ENCODE peak calls at places on chromosomes 3 and 15, in six cellular contexts. K is uterus, V is hepatocyte, H is tibial artery, G is ovary, R is pancreas. D is an unnamed sample. For H3K36me3 and H3K4me1, the result is how much of the 10 kb centered on the place peaks cover.

GRCh38 chr3:106821801-106822200 is 555.4 kb upstream of the CCDC54 start:
- DNase-seq in K (no peak), V (no peak), H (no peak), G (no peak), R (no peak), D (no peak)

GRCh38 chr3:80767599-80767998 is 993.8 kb downstream of the GBE1 start:
- DNase-seq in K (no peak), V (no peak), H (no peak), G (no peak), R (no peak), D (no peak)

GRCh38 chr15:63947228-63947627 is 99.1 kb downstream of the DAPK2 start:
- DNase-seq in K (no peak), V (no peak), H (no peak), G (no peak), R (no peak), D (no peak)

GRCh38 chr3:16319307-16319706 is 54.3 kb downstream of the OXNAD1 start:
- DNase-seq in K (no peak), V (no peak), H (no peak), G (no peak), R (no peak), D (no peak)

GRCh38 chr3:115092220-115092791 is 54.8 kb downstream of the ZBTB20 start:
- DNase-seq in K (peak), V (peak), H (peak), G (peak), R (peak), D (peak)

GRCh38 chr15:65561934-65562333 is 31.7 kb downstream of the HACD3 start:
- DNase-seq in K (no peak), V (peak), H (no peak), G (no peak), R (no peak), D (no peak)

GRCh38 chr15:67050062-67050461 is 15.3 kb upstream of the SMAD3 start:
- DNase-seq in K (peak), V (no peak), H (no peak), G (no peak), R (no peak), D (peak)

GRCh38 chr3:107684431-107684925 is 161.7 kb downstream of the BBX start:
- DNase-seq in K (no peak), V (no peak), H (no peak), G (no peak), R (no peak), D (no peak)

GRCh38 chr3:183779896-183780450 is 45.4 kb downstream of the MAP6D1 start:
- DNase-seq in K (no peak), V (no peak), H (no peak), G (no peak), R (no peak), D (peak)

GRCh38 chr3:172213168-172213567 is 173.8 kb downstream of the FNDC3B start:
- DNase-seq in K (no peak), V (peak), H (no peak), G (no peak), R (no peak), D (peak)

GRCh38 chr3:94311651-94312050 is 248.8 kb downstream of the NSUN3 start:
- DNase-seq in K (no peak), V (no peak), H (no peak), G (no peak), R (no peak), D (no peak)

GRCh38 chr15:40785814-40786213 is 16.0 kb downstream of the C15orf62 start:
- DNase-seq in K (no peak), V (no peak), H (no peak), G (no peak), R (no peak), D (no peak)

GRCh38 chr3:183824761-183825379 is 507 bp downstream of the MAP6D1 start:
- DNase-seq in K (no peak), V (peak), H (peak), G (no peak), R (peak), D (no peak)

GRCh38 chr3:66432041-66432766 is 68.6 kb downstream of the LRIG1 start:
- DNase-seq in K (no peak), V (no peak), H (peak), G (no peak), R (no peak), D (no peak)

GRCh38 chr3:43503067-43503728 is 118.6 kb downstream of the ANO10 start:
- DNase-seq in K (no peak), V (peak), H (no peak), G (no peak), R (no peak), D (peak)

GRCh38 chr15:94008101-94009080 is 223.0 kb upstream of the MCTP2 start:
- DNase-seq in K (no peak), V (no peak), H (no peak), G (no peak), R (no peak), D (peak)

GRCh38 chr3:79297242-79297641 is 470.6 kb downstream of the ROBO1 start:
- DNase-seq in K (no peak), V (no peak), H (no peak), G (no peak), R (no peak), D (peak)

GRCh38 chr3:63746211-63746610 is 72.9 kb upstream of the C3orf49 start:
- DNase-seq in K (no peak), V (no peak), H (no peak), G (no peak), R (no peak), D (no peak)

GRCh38 chr3:102671005-102671404 is 236.2 kb downstream of the ZPLD1 start:
- DNase-seq in K (no peak), V (peak), H (no peak), G (no peak), R (no peak), D (no peak)

GRCh38 chr3:142275856-142276255 is 50.5 kb upstream of the GK5 start:
- DNase-seq in K (no peak), V (no peak), H (no peak), G (no peak), R (no peak), D (peak)

GRCh38 chr3:53023072-53023823 is 22.6 kb downstream of the SFMBT1 start:
- DNase-seq in K (no peak), V (no peak), H (no peak), G (no peak), R (no peak), D (no peak)

GRCh38 chr3:87260270-87260669 is 16.1 kb downstream of the POU1F1 start:
- DNase-seq in K (no peak), V (peak), H (no peak), G (peak), R (peak), D (peak)

GRCh38 chr3:143001034-143001368 is 369 bp upstream of the U2SURP start:
- DNase-seq in K (no peak), V (no peak), H (no peak), G (no peak), R (no peak), D (no peak)

GRCh38 chr3:23263796-23264195 is 60.7 kb downstream of the UBE2E2 start:
- DNase-seq in K (no peak), V (no peak), H (no peak), G (no peak), R (no peak), D (peak)

GRCh38 chr3:143786229-143787199 is 61.8 kb downstream of the SLC9A9 start:
- DNase-seq in K (peak), V (no peak), H (peak), G (peak), R (no peak), D (peak)

GRCh38 chr3:126448893-126449180 is 26.9 kb downstream of the ZXDC start:
- DNase-seq in K (no peak), V (no peak), H (no peak), G (no peak), R (no peak), D (no peak)
- H3K36me3 ChIP-seq in K (under half), V (under half), H (half or more), G (under half), R (under half), D (under half)

GRCh38 chr3:161420746-161421145 is 49.4 kb upstream of the SPTSSB start:
- DNase-seq in K (no peak), V (peak), H (no peak), G (no peak), R (no peak), D (no peak)

GRCh38 chr3:161422171-161422693 is 50.9 kb upstream of the SPTSSB start:
- DNase-seq in K (no peak), V (no peak), H (no peak), G (no peak), R (no peak), D (no peak)

GRCh38 chr3:161419555-161420333 is 48.4 kb upstream of the SPTSSB start:
- DNase-seq in K (no peak), V (no peak), H (no peak), G (no peak), R (no peak), D (no peak)

GRCh38 chr3:161423911-161424522 is 52.7 kb upstream of the SPTSSB start:
- DNase-seq in K (no peak), V (peak), H (no peak), G (no peak), R (no peak), D (peak)
- TF ChIP-seq CTCF in K (peak), V (peak), H (peak), G (peak), R (peak), D (peak)

GRCh38 chr15:88647362-88648105 is 8.7 kb downstream of the ISG20 start:
- DNase-seq in K (peak), V (no peak), H (peak), G (no peak), R (peak), D (no peak)
- H3K4me1 ChIP-seq in K (under half), V (under half), H (under half), G (under half), R (under half), D (under half)

GRCh38 chr3:97935842-97936241 is 36.4 kb downstream of the RIOX2 start:
- DNase-seq in K (no peak), V (no peak), H (no peak), G (no peak), R (no peak), D (no peak)

GRCh38 chr3:97938444-97938843 is 33.8 kb downstream of the RIOX2 start:
- DNase-seq in K (no peak), V (no peak), H (no peak), G (no peak), R (no peak), D (peak)

GRCh38 chr3:97942801-97943546 is 29.3 kb downstream of the RIOX2 start:
- DNase-seq in K (no peak), V (no peak), H (no peak), G (no peak), R (no peak), D (no peak)

GRCh38 chr3:97937205-97937604 is 35.0 kb downstream of the RIOX2 start:
- DNase-seq in K (no peak), V (no peak), H (no peak), G (no peak), R (no peak), D (no peak)

DNA sequence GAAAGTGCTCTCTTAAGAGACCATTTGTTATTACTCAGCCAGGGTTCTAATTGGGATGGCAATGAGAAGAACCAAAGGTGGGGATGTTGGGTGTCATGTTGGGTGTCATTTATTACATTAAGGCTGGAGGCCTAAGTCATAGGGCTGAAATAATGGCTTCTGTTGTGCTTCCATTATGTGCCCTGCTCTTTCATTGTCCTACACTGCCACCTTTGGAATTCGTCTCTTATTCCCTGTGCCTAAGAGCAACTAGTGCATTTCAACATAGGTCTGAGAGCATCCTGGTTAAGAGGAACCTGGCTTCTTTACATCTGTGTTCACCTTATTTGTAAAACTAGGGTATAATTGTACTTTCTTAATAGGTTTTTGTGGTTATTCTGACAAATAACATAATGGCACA is 32.2 kb downstream of the RIOX2 start:
- DNase-seq in K (no peak), V (no peak), H (no peak), G (no peak), R (no peak), D (no peak)
- H3K36me3 ChIP-seq in K (under half), V (under half), H (under half), G (under half), R (under half), D (under half)

GRCh38 chr3:194287392-194287791 is 63.7 kb downstream of the CPN2 start:
- DNase-seq in K (no peak), V (no peak), H (no peak), G (no peak), R (no peak), D (no peak)
- TF ChIP-seq CTCF in K (no peak), V (peak), H (no peak), G (no peak), R (no peak), D (no peak)